ENCODE peak calls at places on chromosomes 5 and 9, in five cellular contexts. Y, H, B, U and M are unnamed samples.
A peak's percentile ranks its signal among the peaks of the same experiment; 100 is the strongest.

GRCh38 chr5:54217826-54218503 is 92.4 kb downstream of the ARL15 start:
- DNase-seq in B (peak; percentile 45), H (peak; percentile 78), U (peak; percentile 48), Y (no peak), M (peak; percentile 50)

GRCh38 chr9:124012368-124013262 is 1.0 kb downstream of the LHX2 start:
- DNase-seq in Y (no peak), H (no peak), B (no peak), U (no peak), M (peak; percentile 60)

GRCh38 chr9:113599647-113600476 is 136.3 kb downstream of the RGS3 start:
- DNase-seq in B (no peak), U (no peak), Y (no peak), H (peak; percentile 87), M (no peak)

GRCh38 chr9:27276182-27277030 is 20.5 kb downstream of the EQTN start:
- DNase-seq in B (no peak), U (peak; percentile 19), H (peak; percentile 78), Y (peak; percentile 43), M (peak; percentile 59)

GRCh38 chr9:113309204-113309813 is 6.1 kb upstream of the RNF183 start:
- DNase-seq in U (peak; percentile 65), B (no peak), Y (no peak), H (peak; percentile 49), M (peak; percentile 61)

GRCh38 chr5:33785571-33785970 is 106.2 kb downstream of the ADAMTS12 start:
- DNase-seq in B (no peak), Y (no peak), H (no peak), U (no peak), M (no peak)

GRCh38 chr9:37037137-37037743 is 3.2 kb upstream of the PAX5 start:
- DNase-seq in H (no peak), B (no peak), Y (no peak), U (no peak), M (no peak)

GRCh38 chr5:99088309-99088708 is 159.5 kb upstream of the CHD1 start:
- DNase-seq in H (peak; percentile 14), Y (no peak), U (no peak), B (no peak), M (no peak)

GRCh38 chr5:151617841-151618710 is 26.9 kb upstream of the FAT2 start:
- DNase-seq in Y (no peak), H (no peak), B (no peak), U (no peak), M (no peak)

GRCh38 chr5:176716320-176716719 is 69.0 kb downstream of the TSPAN17 start:
- DNase-seq in B (no peak), Y (no peak), U (peak; percentile 87), H (peak; percentile 45), M (no peak)

GRCh38 chr9:113817171-113817570 is 58.9 kb upstream of the ZNF618 start:
- DNase-seq in H (no peak), B (no peak), U (no peak), Y (no peak), M (no peak)

GRCh38 chr9:71552480-71552879 is 215.8 kb downstream of the CEMIP2 start:
- DNase-seq in H (no peak), Y (no peak), B (no peak), U (no peak), M (peak; percentile 21)

GRCh38 chr5:76441890-76442673 is 39.0 kb downstream of the IQGAP2 start:
- DNase-seq in H (no peak), B (no peak), U (no peak), Y (no peak), M (no peak)

GRCh38 chr5:128259530-128260145 is 176.1 kb downstream of the SLC12A2 start:
- DNase-seq in Y (no peak), B (no peak), U (no peak), H (no peak), M (no peak)

GRCh38 chr5:168364738-168365550 is 73.5 kb downstream of the WWC1 start:
- DNase-seq in Y (no peak), B (no peak), U (no peak), H (peak; percentile 42), M (no peak)

GRCh38 chr9:136499935-136500910 is 17.4 kb upstream of the SEC16A start:
- DNase-seq in U (no peak), Y (no peak), B (no peak), H (no peak), M (peak; percentile 88)

GRCh38 chr9:129465834-129466535 is 154.9 kb downstream of the C9orf50 start:
- DNase-seq in U (no peak), Y (no peak), B (no peak), H (no peak), M (no peak)

GRCh38 chr9:109499061-109499630 is 1.0 kb upstream of the PTPN3 start:
- DNase-seq in Y (no peak), B (no peak), H (no peak), U (no peak), M (no peak)

GRCh38 chr5:73338201-73339126 is 110.1 kb downstream of the FOXD1 start:
- DNase-seq in Y (no peak), H (peak; percentile 97), U (peak; percentile 2), B (no peak), M (no peak)

GRCh38 chr9:125472926-125473701 is 211.5 kb downstream of the GAPVD1 start:
- DNase-seq in U (peak; percentile 53), B (no peak), H (peak; percentile 59), Y (no peak), M (no peak)

GRCh38 chr9:36486454-36486932 is 86.2 kb upstream of the MELK start:
- DNase-seq in H (peak; percentile 17), U (peak; percentile 28), B (peak; percentile 11), Y (no peak), M (no peak)

GRCh38 chr5:2697041-2697440 is 54.4 kb downstream of the IRX2 start:
- DNase-seq in U (no peak), H (no peak), B (no peak), Y (no peak), M (no peak)